ENCODE peak calls at places on chromosomes 5 and 9, in four cellular contexts. T is effector memory CD4-positive, alpha-beta T cell; O is body of pancreas; S is A673. W is an unnamed sample. For H3K4me1 and H3K36me3, the result is how much of the 10 kb centered on the place peaks cover.

GRCh38 chr5:132259061-132259851 is 1.8 kb downstream of the PDLIM4 start:
- DNase-seq in O (peak), S (no peak), T (no peak), W (peak)

GRCh38 chr5:178273665-178274541 is 41.3 kb upstream of the PHYKPL start:
- DNase-seq in S (no peak), T (no peak), O (no peak), W (peak)

GRCh38 chr9:4297795-4298254 is 2.0 kb downstream of the GLIS3 start:
- DNase-seq in O (peak), S (peak), T (no peak), W (peak)

GRCh38 chr9:22214497-22215031 is 205.5 kb upstream of the CDKN2B start:
- DNase-seq in S (no peak), T (no peak), O (no peak), W (no peak)

GRCh38 chr9:28598396-28598795 is 1025.1 kb upstream of the C9orf72 start:
- DNase-seq in S (no peak), T (no peak), O (peak), W (no peak)

GRCh38 chr5:133938932-133939331 is 29.5 kb downstream of the C5orf15 start:
- DNase-seq in S (no peak), O (no peak), T (no peak), W (no peak)

GRCh38 chr9:113541019-113541900 is 77.7 kb downstream of the RGS3 start:
- DNase-seq in O (peak), S (peak), T (no peak), W (no peak)

GRCh38 chr5:24401767-24402166 is 243.0 kb downstream of the CDH10 start:
- DNase-seq in S (peak), O (no peak), T (no peak), W (no peak)

GRCh38 chr9:37392272-37392671 is 30.2 kb upstream of the GRHPR start:
- DNase-seq in S (peak), O (no peak), T (no peak), W (no peak)

GRCh38 chr5:58462623-58463230 is 2.8 kb upstream of the PLK2 start:
- DNase-seq in T (no peak), S (peak), O (peak), W (no peak)

GRCh38 chr9:2622361-2623045 is 916 bp downstream of the VLDLR start:
- DNase-seq in S (peak), T (no peak), O (peak), W (peak)

GRCh38 chr9:13480688-13481087 is 201.2 kb upstream of the MPDZ start:
- DNase-seq in S (no peak), O (no peak), T (no peak), W (no peak)

GRCh38 chr9:34139477-34140146 is 13.1 kb upstream of the DCAF12 start:
- DNase-seq in T (no peak), S (peak), O (peak), W (no peak)

GRCh38 chr5:176894298-176894697 is 4.8 kb downstream of the HK3 start:
- DNase-seq in S (no peak), O (no peak), T (no peak), W (no peak)

GRCh38 chr9:70390922-70391321 is 23.5 kb downstream of the KLF9 start:
- DNase-seq in S (no peak), T (no peak), O (no peak), W (no peak)

GRCh38 chr9:107750741-107751521 is 261.4 kb upstream of the KLF4 start:
- DNase-seq in S (peak), T (no peak), O (peak), W (peak)

GRCh38 chr9:119998614-119999013 is 581.4 kb downstream of the CDK5RAP2 start:
- DNase-seq in S (no peak), T (no peak), O (no peak), W (no peak)

GRCh38 chr5:153081385-153081784 is 409.1 kb upstream of the GRIA1 start:
- DNase-seq in O (no peak), S (no peak), T (no peak), W (no peak)

GRCh38 chr5:56829137-56829536 is 13.8 kb downstream of the MAP3K1 start:
- DNase-seq in O (no peak), T (peak), S (no peak), W (no peak)

GRCh38 chr5:134417707-134418106 is 6.0 kb upstream of the CDKN2AIPNL start:
- DNase-seq in T (no peak), O (no peak), S (no peak), W (no peak)

GRCh38 chr5:109936996-109937395 is 247.3 kb downstream of the MAN2A1 start:
- DNase-seq in S (no peak), T (no peak), O (no peak), W (no peak)

GRCh38 chr5:390571-391491 is 52.1 kb upstream of the EXOC3 start:
- DNase-seq in S (no peak), T (no peak), O (no peak), W (no peak)

GRCh38 chr9:17776735-17777134 is 197.9 kb downstream of the SH3GL2 start:
- DNase-seq in S (no peak), T (no peak), O (no peak), W (no peak)

GRCh38 chr9:81798606-81799005 is 109.3 kb upstream of the TLE1 start:
- DNase-seq in O (no peak), S (no peak), T (no peak), W (no peak)

GRCh38 chr5:64147849-64148441 is 17.7 kb upstream of the RNF180 start:
- DNase-seq in T (no peak), O (peak), S (peak), W (peak)

GRCh38 chr9:71147368-71147767 is 25.9 kb upstream of the TRPM3 start:
- DNase-seq in O (no peak), T (no peak), S (no peak), W (no peak)

GRCh38 chr5:96788112-96788749 is 19.5 kb downstream of the ERAP1 start:
- DNase-seq in S (no peak), O (no peak), T (no peak), W (no peak)

GRCh38 chr9:96050048-96050875 is 174.8 kb downstream of the ERCC6L2 start:
- DNase-seq in O (no peak), S (no peak), T (no peak), W (no peak)

GRCh38 chr5:106415541-106415940 is 1255.2 kb downstream of the EFNA5 start:
- DNase-seq in T (no peak), O (no peak), S (no peak), W (no peak)

GRCh38 chr9:108885643-108886348 is 23.7 kb downstream of the ACTL7A start:
- DNase-seq in S (peak), O (peak), T (no peak), W (no peak)

GRCh38 chr5:35884125-35884788 is 27.6 kb downstream of the IL7R start:
- DNase-seq in O (no peak), S (peak), T (no peak), W (no peak)

GRCh38 chr9:109349431-109349846 is 28.6 kb upstream of the EPB41L4B start:
- DNase-seq in O (peak), S (no peak), T (no peak), W (no peak)

GRCh38 chr9:132244582-132245455 is 83.0 kb downstream of the NTNG2 start:
- DNase-seq in S (no peak), O (peak), T (no peak), W (no peak)

GRCh38 chr5:56565693-56566092 is 249.7 kb upstream of the MAP3K1 start:
- DNase-seq in T (no peak), S (no peak), O (no peak), W (no peak)

GRCh38 chr5:132873119-132873929 is at the start of gene LEAP2:
- DNase-seq in O (peak), S (no peak), T (no peak), W (no peak)

GRCh38 chr5:150065346-150065745 is 21.0 kb downstream of the CSF1R start:
- DNase-seq in O (no peak), S (no peak), T (no peak), W (peak)

GRCh38 chr9:134391319-134392231 is 65.3 kb downstream of the RXRA start:
- DNase-seq in O (no peak), S (no peak), T (peak), W (no peak)

GRCh38 chr9:134393582-134394280 is 67.5 kb downstream of the RXRA start:
- DNase-seq in S (no peak), T (peak), O (no peak), W (no peak)

GRCh38 chr9:134390947-134391318 is 64.7 kb downstream of the RXRA start:
- DNase-seq in S (no peak), T (no peak), O (no peak), W (no peak)

GRCh38 chr9:134395002-134395517 is 68.8 kb downstream of the RXRA start:
- DNase-seq in S (no peak), O (no peak), T (no peak), W (no peak)

DNA sequence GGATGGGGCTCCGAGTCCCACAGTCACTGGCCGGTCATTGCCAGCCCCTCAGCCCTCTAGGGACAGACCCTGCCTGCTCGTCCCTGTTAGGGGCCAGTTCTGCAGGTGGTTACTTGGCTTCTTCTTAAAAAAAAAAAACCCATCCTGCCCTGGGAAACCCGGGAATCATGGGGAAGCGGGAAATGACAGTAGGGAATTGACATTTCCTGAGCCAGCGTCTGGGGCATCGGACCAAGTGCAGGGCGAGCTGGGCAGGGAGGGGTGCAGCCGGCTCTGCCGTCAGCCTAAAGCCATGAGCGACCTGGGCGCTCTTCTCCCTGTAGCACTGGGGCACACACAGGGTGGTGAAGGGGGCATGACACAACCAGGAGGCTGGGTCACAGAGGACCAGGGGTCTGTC is 66.6 kb downstream of the RXRA start:
- DNase-seq in O (no peak), T (no peak), S (no peak), W (no peak)
- H3K4me1 ChIP-seq in O (under half), T (half or more), S (under half), W (half or more)

DNA sequence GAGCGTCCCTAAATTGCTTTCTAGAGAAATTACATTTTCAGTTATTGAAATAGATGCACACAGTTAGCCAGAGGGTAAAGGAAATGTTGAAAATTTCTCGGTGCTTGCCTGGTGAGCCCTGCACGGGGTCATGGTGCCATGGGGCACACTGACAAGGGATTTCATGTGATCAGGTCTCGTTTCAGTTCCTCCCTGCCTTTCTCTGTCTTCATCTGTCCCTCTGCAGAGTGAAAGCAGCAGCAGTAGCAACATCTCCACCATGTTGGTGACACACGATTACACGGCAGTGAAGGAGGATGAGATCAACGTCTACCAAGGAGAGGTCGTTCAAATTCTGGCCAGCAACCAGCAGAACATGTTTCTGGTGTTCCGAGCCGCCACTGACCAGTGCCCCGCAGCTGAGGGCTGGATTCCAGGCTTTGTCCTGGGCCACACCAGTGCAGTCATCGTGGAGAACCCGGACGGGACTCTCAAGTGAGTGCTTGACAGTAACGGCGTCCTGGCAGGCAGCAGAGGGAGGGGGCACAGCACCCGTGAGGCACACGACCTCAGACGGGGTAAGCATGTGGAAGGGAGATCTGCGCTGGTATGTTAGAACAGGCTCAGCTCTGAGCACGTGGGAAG is 89.1 kb upstream of the OTULINL start:
- DNase-seq in T (no peak), O (no peak), S (no peak), W (no peak)
- H3K36me3 ChIP-seq in T (under half), O (under half), S (under half), W (under half)

DNA sequence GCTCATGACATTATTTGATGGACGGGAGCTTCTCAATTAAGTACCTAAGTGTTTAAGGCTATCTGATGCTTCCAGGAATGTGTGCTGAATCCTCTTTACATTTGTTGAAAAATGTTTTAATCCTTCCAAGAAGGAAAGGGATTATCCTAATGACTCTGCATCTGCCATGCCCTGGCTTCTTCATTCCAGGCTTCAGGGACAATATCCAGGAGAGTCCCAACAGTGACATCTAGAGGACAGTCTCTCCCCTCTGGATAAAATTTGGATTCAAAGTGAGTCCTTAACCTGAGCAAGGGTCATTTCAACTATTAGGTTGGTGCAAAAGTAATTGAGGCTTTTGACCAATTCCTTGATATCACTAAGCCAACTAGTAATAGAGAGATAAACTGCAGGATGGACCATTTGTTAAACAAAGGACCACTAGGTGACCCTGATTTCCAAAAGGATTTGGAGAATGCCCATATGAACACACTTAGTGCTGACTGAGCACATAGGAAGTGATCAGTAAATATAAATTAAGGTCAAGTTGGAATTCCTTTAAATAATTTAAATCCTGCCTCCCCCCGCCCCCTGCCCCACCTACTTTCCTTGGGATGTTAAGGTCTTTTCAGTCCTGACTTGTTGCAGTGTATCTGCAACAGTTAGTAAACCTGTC is 19.1 kb downstream of the TNFSF8 start:
- DNase-seq in O (no peak), T (no peak), S (peak), W (no peak)
- H3K27ac ChIP-seq in O (no peak), T (peak), S (no peak), W (no peak)

DNA sequence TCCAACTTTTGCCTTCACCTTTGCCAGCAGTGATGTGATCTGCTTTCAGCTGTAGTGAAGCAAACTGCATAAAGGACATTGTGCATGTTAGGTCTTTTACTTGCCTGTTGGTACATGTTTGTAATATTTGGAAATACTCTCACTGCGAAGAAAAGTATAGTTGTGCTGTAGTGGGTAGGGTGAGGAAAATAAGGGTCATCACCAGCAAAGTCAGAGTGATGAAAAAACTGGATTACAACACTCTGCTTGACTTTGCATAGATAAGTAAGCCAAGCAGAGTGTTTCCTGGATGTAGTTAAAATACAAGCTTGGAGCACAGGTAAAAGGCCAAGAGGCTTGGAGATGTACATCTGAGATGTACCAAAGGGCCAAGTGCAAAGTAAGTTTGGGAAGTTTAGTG is 16.7 kb downstream of the TGFBR1 start:
- DNase-seq in T (no peak), S (no peak), O (no peak), W (no peak)
- H3K4me1 ChIP-seq in T (under half), S (under half), O (under half), W (half or more)

GRCh38 chr5:67146981-67147380 is 49.6 kb downstream of the CD180 start:
- DNase-seq in O (no peak), S (no peak), T (no peak), W (no peak)
- H3K36me3 ChIP-seq in O (under half), S (under half), T (under half), W (under half)

GRCh38 chr9:24844217-24844616 is 298.5 kb upstream of the IZUMO3 start:
- DNase-seq in O (no peak), T (no peak), S (no peak), W (no peak)

GRCh38 chr9:24841993-24842392 is 296.3 kb upstream of the IZUMO3 start:
- DNase-seq in S (no peak), O (no peak), T (no peak), W (no peak)

GRCh38 chr9:24846248-24846912 is 300.7 kb upstream of the IZUMO3 start:
- DNase-seq in T (no peak), S (no peak), O (no peak), W (no peak)
- H3K27ac ChIP-seq in T (no peak), S (no peak), O (no peak), W (no peak)

DNA sequence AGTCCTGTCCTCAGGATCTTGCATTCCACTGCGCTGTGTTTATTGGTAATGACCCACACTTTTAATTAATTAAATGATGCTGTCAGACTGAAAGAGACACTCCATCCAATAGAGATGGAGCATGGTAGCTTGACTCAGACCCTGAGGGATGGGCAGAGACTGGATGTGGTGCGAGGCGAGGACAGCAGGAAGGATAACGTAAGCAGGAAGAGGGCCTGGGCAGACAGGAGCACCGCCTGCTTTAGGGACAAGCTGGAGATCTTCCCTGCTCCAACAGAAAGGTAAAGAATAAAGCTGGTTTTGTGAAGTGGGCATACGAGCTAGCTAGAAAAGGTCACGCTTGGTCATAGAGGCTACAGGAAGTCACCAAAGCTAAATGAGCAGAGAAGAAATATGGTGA is 3.6 kb upstream of the DOCK8 start:
- DNase-seq in T (no peak), O (no peak), S (no peak), W (no peak)
- H3K4me1 ChIP-seq in T (under half), O (under half), S (under half), W (under half)

DNA sequence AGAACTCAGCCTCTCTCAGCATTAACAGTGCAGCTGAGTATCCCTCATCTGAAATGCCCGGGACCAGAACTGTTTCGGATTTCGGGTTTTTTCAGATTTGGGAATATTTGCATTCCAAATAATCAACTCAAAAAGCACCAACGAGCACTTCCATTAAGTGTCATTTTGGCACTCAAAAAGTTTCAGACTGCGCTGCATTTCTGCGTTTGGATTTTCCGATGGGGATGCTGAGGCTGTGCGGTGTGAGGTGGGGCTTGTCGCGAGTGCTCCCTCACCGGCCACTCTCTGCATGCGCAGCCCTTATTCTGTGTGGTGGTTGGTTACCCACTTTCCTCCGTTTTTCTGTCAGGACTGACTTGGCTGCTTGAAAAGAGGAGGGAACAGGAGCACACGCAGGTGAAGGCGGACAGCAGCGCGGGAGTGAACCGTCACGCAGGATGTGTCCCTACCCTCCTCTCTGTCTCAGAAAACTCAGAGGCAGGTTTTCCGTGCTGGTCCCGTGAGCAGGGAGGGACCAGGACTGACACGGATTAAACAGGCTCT is 8.4 kb downstream of the UBAC1 start:
- DNase-seq in S (no peak), T (no peak), O (no peak), W (no peak)
- H3K36me3 ChIP-seq in S (under half), T (under half), O (under half), W (under half)